ENCODE peak calls at places on chromosomes 13 and 19, in eight cellular contexts. O is HCT116, R is endothelial cell of umbilical vein, V is H1, T is WTC11, Q is A549, A is SK-N-SH, D is K562. P is an unnamed sample.

GRCh38 chr13:107124129-107124718 is 556.3 kb upstream of the ARGLU1 start:
- DNase-seq in O (no peak), R (peak; percentile 54), V (no peak), T (no peak), Q (peak; percentile 0), A (peak; percentile 21), D (peak; percentile 5), P (peak; percentile 14)

GRCh38 chr13:72062566-72062965 is 195.6 kb upstream of the DACH1 start:
- DNase-seq in O (no peak), R (peak; percentile 15), V (peak; percentile 56), T (peak; percentile 46), Q (peak; percentile 3), A (no peak), D (no peak), P (peak; percentile 8)

GRCh38 chr13:50993908-50994307 is 84.3 kb downstream of the RNASEH2B start:
- DNase-seq in O (no peak), R (no peak), V (no peak), T (no peak), Q (no peak), A (no peak), D (no peak), P (no peak)

GRCh38 chr19:18496167-18496979 is 25.5 kb downstream of the ELL start:
- DNase-seq in O (no peak), R (no peak), V (no peak), T (no peak), Q (peak; percentile 28), A (no peak), D (peak; percentile 70), P (peak; percentile 89)

GRCh38 chr19:18802354-18802753 is 11.2 kb upstream of the COMP start:
- DNase-seq in O (no peak), R (no peak), V (peak; percentile 70), T (peak; percentile 60), Q (no peak), A (peak; percentile 51), D (peak; percentile 62), P (peak; percentile 34)

GRCh38 chr19:29364224-29364726 is 151.3 kb upstream of the UQCRFS1 start:
- DNase-seq in O (no peak), R (no peak), V (peak; percentile 45), T (peak; percentile 32), Q (no peak), A (no peak), D (no peak), P (no peak)

GRCh38 chr13:94710081-94710809 is 2.1 kb downstream of the SOX21 start:
- DNase-seq in O (no peak), R (peak; percentile 20), V (no peak), T (no peak), Q (no peak), A (peak; percentile 32), D (no peak), P (no peak)

GRCh38 chr19:13091400-13092161 is 11.1 kb downstream of the LYL1 start:
- DNase-seq in O (no peak), R (peak; percentile 93), V (peak; percentile 65), T (peak; percentile 55), Q (peak; percentile 36), A (peak; percentile 91), D (no peak), P (peak; percentile 57)

GRCh38 chr13:49927755-49928154 is 8.4 kb downstream of the SPRYD7 start:
- DNase-seq in O (no peak), R (no peak), V (no peak), T (no peak), Q (no peak), A (no peak), D (no peak), P (no peak)

GRCh38 chr19:46944918-46945628 is 74.6 kb upstream of the NPAS1 start:
- DNase-seq in O (no peak), R (peak; percentile 54), V (peak; percentile 52), T (peak; percentile 54), Q (no peak), A (peak; percentile 34), D (no peak), P (no peak)

GRCh38 chr19:16160943-16161560 is 12.3 kb downstream of the CIB3 start:
- DNase-seq in O (peak; percentile 95), R (peak; percentile 33), V (no peak), T (no peak), Q (peak; percentile 60), A (no peak), D (peak; percentile 43), P (peak; percentile 78)

GRCh38 chr13:74895042-74895811 is 586.7 kb downstream of the TBC1D4 start:
- DNase-seq in O (no peak), R (no peak), V (no peak), T (no peak), Q (no peak), A (no peak), D (no peak), P (no peak)

GRCh38 chr13:27997904-27998522 is 9.5 kb upstream of the URAD start:
- DNase-seq in O (peak; percentile 70), R (peak; percentile 39), V (peak; percentile 64), T (peak; percentile 76), Q (peak; percentile 59), A (no peak), D (peak; percentile 17), P (peak; percentile 84)

GRCh38 chr13:44383945-44384344 is 10.3 kb downstream of the SERP2 start:
- DNase-seq in O (no peak), R (no peak), V (no peak), T (no peak), Q (no peak), A (no peak), D (no peak), P (no peak)

GRCh38 chr13:101307181-101307701 is 109.1 kb downstream of the NALCN start:
- DNase-seq in O (no peak), R (no peak), V (no peak), T (no peak), Q (no peak), A (no peak), D (no peak), P (no peak)

GRCh38 chr19:51573331-51573730 is 2.2 kb downstream of the ZNF175 start:
- DNase-seq in O (no peak), R (peak; percentile 34), V (no peak), T (no peak), Q (no peak), A (no peak), D (no peak), P (no peak)

GRCh38 chr19:32824906-32825608 is 44.5 kb downstream of the SLC7A9 start:
- DNase-seq in O (no peak), R (peak; percentile 8), V (no peak), T (no peak), Q (no peak), A (no peak), D (no peak), P (no peak)

GRCh38 chr13:60811581-60811980 is 414.6 kb downstream of the TDRD3 start:
- DNase-seq in O (no peak), R (no peak), V (no peak), T (no peak), Q (no peak), A (no peak), D (no peak), P (no peak)

GRCh38 chr13:74771964-74772363 is 637.8 kb upstream of the KLF12 start:
- DNase-seq in O (no peak), R (no peak), V (no peak), T (no peak), Q (peak; percentile 13), A (no peak), D (no peak), P (no peak)

DNA sequence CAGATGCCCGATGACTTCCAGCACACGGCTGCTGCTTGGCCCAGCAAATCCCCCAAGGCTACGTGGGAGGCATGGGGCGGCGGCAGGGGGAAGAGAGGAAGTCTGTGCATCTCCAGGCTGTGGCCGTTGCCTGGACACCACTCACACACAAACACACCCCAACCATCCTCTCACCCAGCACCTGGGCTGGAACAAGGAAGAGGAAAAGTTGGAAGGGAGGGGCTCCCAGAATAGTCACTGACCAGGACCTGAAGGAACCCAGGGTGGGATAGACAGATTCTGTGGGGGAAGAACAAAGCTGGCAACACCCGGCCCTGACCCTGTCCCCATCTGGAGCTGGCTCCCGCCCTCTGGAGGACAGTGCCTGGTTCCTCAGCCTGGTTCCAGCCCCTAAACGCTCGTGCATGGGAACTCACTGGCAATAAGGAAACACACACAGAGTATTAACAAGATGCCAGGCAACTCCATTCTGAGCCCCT is 11.2 kb downstream of the PPP6R1 start:
- DNase-seq in O (no peak), R (no peak), V (no peak), T (no peak), Q (peak; percentile 74), A (peak; percentile 71), D (no peak), P (peak; percentile 58)
- TF ChIP-seq CTCF in O (no peak), R (no peak), V (no peak), T (no peak), Q (no peak), A (no peak), D (no peak), P (no peak)

GRCh38 chr19:11304936-11305335 is 9.0 kb downstream of the TSPAN16 start:
- DNase-seq in O (no peak), R (no peak), V (no peak), T (no peak), Q (no peak), A (no peak), D (no peak), P (no peak)
- TF ChIP-seq MAX in O (no peak), R (no peak), V (no peak), T (no peak), Q (no peak), A (no peak), D (no peak), P (no peak)

GRCh38 chr19:39540333-39540673 is 342 bp upstream of the EID2 start:
- DNase-seq in O (no peak), R (no peak), V (no peak), T (no peak), Q (no peak), A (no peak), D (no peak), P (no peak)
- TF ChIP-seq CTCF in O (no peak), R (no peak), V (no peak), T (no peak), Q (peak; percentile 10), A (no peak), D (no peak), P (no peak)

GRCh38 chr13:46296920-46297319 is 85.2 kb downstream of the LRRC63 start:
- DNase-seq in O (peak; percentile 19), R (peak; percentile 66), V (no peak), T (no peak), Q (peak; percentile 30), A (no peak), D (no peak), P (peak; percentile 64)

GRCh38 chr13:46296465-46296822 is 84.7 kb downstream of the LRRC63 start:
- DNase-seq in O (no peak), R (no peak), V (no peak), T (no peak), Q (no peak), A (no peak), D (no peak), P (no peak)

GRCh38 chr13:46295531-46296464 is 84.1 kb downstream of the LRRC63 start:
- DNase-seq in O (no peak), R (peak; percentile 73), V (no peak), T (no peak), Q (no peak), A (no peak), D (no peak), P (peak; percentile 98)

DNA sequence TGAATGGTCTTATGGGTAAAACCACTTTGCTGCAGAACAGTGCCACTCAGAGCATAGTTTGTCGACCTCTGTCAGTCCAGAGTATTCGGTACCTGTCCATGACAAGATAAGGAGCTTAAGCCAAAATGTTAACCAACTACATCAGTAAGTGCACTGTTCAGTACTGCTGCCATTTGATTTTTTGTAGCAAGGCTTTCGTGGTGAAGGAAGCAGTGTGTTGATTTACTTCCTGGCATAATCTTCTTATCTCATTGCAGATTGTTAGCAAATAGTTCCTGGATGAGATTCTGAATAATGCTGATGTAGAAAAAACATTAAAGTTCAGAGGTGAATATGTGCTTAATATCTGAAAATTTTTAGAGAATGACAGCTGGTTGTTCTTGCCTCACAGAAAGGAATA is 85.6 kb downstream of the LRRC63 start:
- DNase-seq in O (no peak), R (peak; percentile 56), V (no peak), T (no peak), Q (no peak), A (no peak), D (no peak), P (no peak)
- TF ChIP-seq MAX in O (no peak), R (no peak), V (no peak), T (no peak), Q (no peak), A (no peak), D (no peak), P (no peak)